ENCODE peak calls at places on chromosomes 2 and 18, in ten cellular contexts. R is lung, G is heart left ventricle, O is left ventricle myocardium inferior, N is neural progenitor cell, J is HCT116, K is right lobe of liver, S is cardiac muscle cell, I is suprapubic skin, X is stomach. D is an unnamed sample.

GRCh38 chr2:134866498-134867099 is 28.2 kb downstream of the ACMSD start:
- DNase-seq in O (no peak), G (no peak), K (no peak), N (no peak), S (no peak), J (no peak), I (no peak), R (no peak), X (no peak), D (no peak)

GRCh38 chr18:69897397-69898108 is 50.1 kb downstream of the CD226 start:
- DNase-seq in S (no peak), X (no peak), O (no peak), I (no peak), J (no peak), G (no peak), K (no peak), R (no peak), N (no peak), D (no peak)

GRCh38 chr2:161077367-161078210 is 82.6 kb upstream of the TANK start:
- DNase-seq in J (no peak), S (peak; percentile 86), R (no peak), G (no peak), K (no peak), X (no peak), N (no peak), O (no peak), I (no peak), D (no peak)

GRCh38 chr18:3605562-3606443 is 155.8 kb downstream of the TGIF1 start:
- DNase-seq in X (no peak), O (no peak), S (peak; percentile 66), I (no peak), K (no peak), G (no peak), N (peak; percentile 19), R (no peak), J (no peak), D (peak; percentile 49)

GRCh38 chr2:140349695-140350094 is 1569.5 kb upstream of the NXPH2 start:
- DNase-seq in K (no peak), J (no peak), G (no peak), X (no peak), O (no peak), R (no peak), S (no peak), N (no peak), I (no peak), D (no peak)

GRCh38 chr2:208097313-208097712 is 27.0 kb downstream of the CRYGD start:
- DNase-seq in N (no peak), S (no peak), X (no peak), K (no peak), O (no peak), I (no peak), R (no peak), G (no peak), J (no peak), D (no peak)

GRCh38 chr2:160635488-160635887 is 141.9 kb upstream of the RBMS1 start:
- DNase-seq in X (no peak), I (no peak), R (no peak), G (peak; percentile 60), O (no peak), J (no peak), S (peak; percentile 51), K (no peak), N (no peak), D (no peak)

GRCh38 chr2:156864753-156865152 is 392.8 kb upstream of the GALNT5 start:
- DNase-seq in K (no peak), S (no peak), J (no peak), R (no peak), O (no peak), N (no peak), I (no peak), G (no peak), X (no peak), D (no peak)

GRCh38 chr18:56003651-56004050 is 415.7 kb upstream of the TCF4 start:
- DNase-seq in K (no peak), O (no peak), N (peak; percentile 35), I (no peak), G (no peak), R (no peak), J (no peak), X (no peak), S (no peak), D (no peak)
- H3K9me3 ChIP-seq in K (no peaks in the 10 kb centered on the region), O (no peaks in the 10 kb centered on the region), N (no peaks in the 10 kb centered on the region), I (no peaks in the 10 kb centered on the region), G (no peaks in the 10 kb centered on the region), R (no peaks in the 10 kb centered on the region), J (peaks cover 9% of the 10 kb centered on the region), X (no peaks in the 10 kb centered on the region), S (no peaks in the 10 kb centered on the region), D (no peaks in the 10 kb centered on the region)

DNA sequence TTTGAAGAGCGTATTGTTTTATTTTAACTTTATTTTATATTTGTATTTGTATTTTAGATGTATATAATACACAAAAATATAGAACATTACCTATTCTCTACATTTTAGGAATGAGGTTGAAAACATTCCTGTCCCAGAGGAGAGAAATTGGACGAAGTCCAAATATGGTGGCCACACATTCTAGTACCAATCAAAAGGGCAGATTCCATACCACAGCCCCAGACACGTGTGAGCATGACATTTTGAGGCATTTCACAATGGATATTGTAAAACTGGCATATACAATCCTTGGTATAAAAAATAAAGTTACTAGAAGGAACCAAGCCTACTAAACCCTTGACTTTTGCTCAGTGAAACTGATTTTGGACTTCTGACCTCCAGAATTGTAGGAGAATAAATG is 50.6 kb downstream of the C2orf76 start:
- DNase-seq in G (no peak), O (no peak), N (no peak), J (no peak), S (peak; percentile 35), R (no peak), I (no peak), K (no peak), X (no peak), D (no peak)
- TF ChIP-seq CTCF in G (no peak), O (no peak), N (no peak), J (no peak), S (no peak), R (no peak), I (no peak), K (no peak), X (no peak), D (no peak)

GRCh38 chr2:191396794-191397193 is 151.6 kb downstream of the MYO1B start:
- DNase-seq in N (no peak), J (no peak), R (no peak), X (no peak), S (no peak), O (no peak), I (no peak), G (no peak), K (peak; percentile 79), D (no peak)
- H3K36me3 ChIP-seq in N (peaks cover 23% of the 10 kb centered on the region), J (peaks cover 21% of the 10 kb centered on the region), R (peaks cover 18% of the 10 kb centered on the region), X (peaks cover 46% of the 10 kb centered on the region), S (peaks cover 42% of the 10 kb centered on the region), O (peaks cover 58% of the 10 kb centered on the region), I (peaks cover 28% of the 10 kb centered on the region), G (no peaks in the 10 kb centered on the region), K (peaks cover 73% of the 10 kb centered on the region), D (peaks cover 4% of the 10 kb centered on the region)

DNA sequence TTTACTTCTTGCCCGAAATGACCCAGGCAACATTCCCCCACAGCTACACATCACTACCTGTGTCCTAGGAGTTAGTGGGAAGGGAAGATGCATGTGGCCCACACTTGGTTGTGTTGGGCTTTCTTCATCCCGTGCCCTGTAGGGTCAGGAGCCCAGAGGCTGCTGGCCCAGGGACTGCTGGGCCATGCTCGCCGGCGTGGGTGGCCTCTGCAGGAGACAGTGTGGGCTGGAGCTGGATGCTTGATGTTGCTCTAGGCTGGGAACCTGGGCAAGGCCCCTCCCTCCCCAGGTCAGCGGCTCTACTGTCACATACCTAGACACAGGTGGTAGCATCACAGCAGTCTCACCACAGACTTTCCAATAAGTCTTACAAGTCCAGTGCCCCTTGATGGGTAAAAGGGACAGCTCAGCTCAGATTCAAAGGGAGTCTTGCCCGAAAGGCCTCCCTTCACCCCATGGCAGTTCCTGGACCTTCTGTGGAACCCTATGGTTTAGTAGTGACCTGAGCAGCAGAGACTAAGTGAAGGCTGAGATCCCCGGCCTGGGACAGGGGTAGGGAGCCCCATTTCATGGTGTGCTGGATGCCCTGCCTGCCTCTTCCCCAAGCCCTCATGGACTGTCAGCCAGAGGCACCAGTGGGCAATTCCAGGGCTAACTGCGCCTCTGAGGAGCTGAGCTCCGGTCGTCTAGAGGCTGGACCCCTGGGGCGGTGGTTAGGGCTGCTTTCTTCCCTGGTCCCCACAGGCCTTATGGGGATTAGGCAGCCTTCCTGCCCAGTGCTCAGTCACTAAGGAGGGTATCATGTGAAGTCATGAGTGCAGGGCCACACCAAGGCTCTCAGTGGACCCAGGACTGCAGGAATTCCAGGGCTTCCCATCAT is 45.4 kb upstream of the FAHD2A start:
- DNase-seq in J (no peak), X (peak; percentile 19), S (no peak), G (no peak), R (no peak), K (peak; percentile 28), I (no peak), O (no peak), N (no peak), D (no peak)
- H3K9me3 ChIP-seq in J (no peaks in the 10 kb centered on the region), X (no peaks in the 10 kb centered on the region), S (no peaks in the 10 kb centered on the region), G (no peaks in the 10 kb centered on the region), R (peaks cover 4% of the 10 kb centered on the region), K (no peaks in the 10 kb centered on the region), I (no peaks in the 10 kb centered on the region), O (peaks cover 6% of the 10 kb centered on the region), N (no peaks in the 10 kb centered on the region), D (no peaks in the 10 kb centered on the region)

GRCh38 chr2:39663187-39663930 is 2.4 kb upstream of the TMEM178A start:
- DNase-seq in R (no peak), K (no peak), J (no peak), G (no peak), X (no peak), O (no peak), S (no peak), N (no peak), I (no peak), D (no peak)
- TF ChIP-seq CTCF in R (no peak), K (no peak), J (no peak), G (no peak), X (no peak), O (no peak), S (no peak), N (no peak), I (no peak), D (no peak)

GRCh38 chr2:225431387-225431786 is 31.9 kb downstream of the NYAP2 start:
- DNase-seq in I (no peak), O (no peak), S (no peak), R (no peak), N (no peak), X (no peak), G (no peak), J (no peak), K (no peak), D (no peak)

GRCh38 chr2:225438263-225438662 is 38.8 kb downstream of the NYAP2 start:
- DNase-seq in O (no peak), J (no peak), R (no peak), N (no peak), G (no peak), I (no peak), X (no peak), K (no peak), S (no peak), D (no peak)

GRCh38 chr2:225434014-225434413 is 34.5 kb downstream of the NYAP2 start:
- DNase-seq in G (no peak), I (no peak), J (no peak), X (no peak), K (no peak), O (no peak), N (peak; percentile 52), R (no peak), S (no peak), D (no peak)

GRCh38 chr2:225437319-225437718 is 37.8 kb downstream of the NYAP2 start:
- DNase-seq in J (no peak), G (no peak), R (no peak), S (no peak), X (no peak), K (no peak), I (no peak), O (no peak), N (no peak), D (no peak)
- H3K36me3 ChIP-seq in J (no peaks in the 10 kb centered on the region), G (no peaks in the 10 kb centered on the region), R (no peaks in the 10 kb centered on the region), S (no peaks in the 10 kb centered on the region), X (no peaks in the 10 kb centered on the region), K (no peaks in the 10 kb centered on the region), I (no peaks in the 10 kb centered on the region), O (no peaks in the 10 kb centered on the region), N (no peaks in the 10 kb centered on the region), D (no peaks in the 10 kb centered on the region)